ENCODE peak calls at places on chromosomes 5 and 9, in ten cellular contexts. S is activated effector memory CD4-positive, alpha-beta T cell treated with Interleukin-2 at 50 U/mL for 16 hours; B is activated CD4-positive, CD25-positive, alpha-beta regulatory T cell treated with anti-CD3 and anti-CD28 coated beads, Interleukin-2, amount 50 U/mL, for 16 hours; Q is activated CD4-positive, alpha-beta T cell treated with anti-CD3 and anti-CD28 coated beads, Interleukin-2, amount 50 U/mL, for 1 hour; P is NCI-H226; H is DMS 273 treated with DMSO at 0.1 percent for 48 hours; L is GDM1; X is left cardiac atrium; Z is cardiac fibroblast; K is activated naive CD8-positive, alpha-beta T cell treated with anti-CD3 and anti-CD28 coated beads, Interleukin-2, amount 50 U/mL, for 24 hours. A is an unnamed sample.

GRCh38 chr5:174192103-174192655 is 146.7 kb downstream of the NSG2 start:
- DNase-seq in S (no peak), B (no peak), Q (no peak), P (no peak), H (no peak), L (no peak), X (no peak), Z (no peak), K (no peak), A (no peak)

GRCh38 chr5:43386960-43387362 is 25.2 kb downstream of the CCL28 start:
- DNase-seq in S (no peak), B (no peak), Q (no peak), P (no peak), H (no peak), L (no peak), X (no peak), Z (no peak), K (no peak), A (no peak)

GRCh38 chr9:135864447-135865049 is 42.8 kb downstream of the CAMSAP1 start:
- DNase-seq in S (peak; percentile 53), B (peak; percentile 61), Q (peak; percentile 77), P (no peak), H (no peak), L (peak; percentile 22), X (peak; percentile 62), Z (peak; percentile 65), K (peak; percentile 79), A (peak; percentile 55)

GRCh38 chr9:84755375-84755774 is 85.8 kb downstream of the NTRK2 start:
- DNase-seq in S (no peak), B (no peak), Q (no peak), P (no peak), H (no peak), L (no peak), X (no peak), Z (no peak), K (no peak), A (no peak)

GRCh38 chr5:72817639-72818266 is 1.3 kb downstream of the TNPO1 start:
- DNase-seq in S (no peak), B (no peak), Q (no peak), P (no peak), H (no peak), L (no peak), X (no peak), Z (peak; percentile 15), K (no peak), A (peak; percentile 12)

GRCh38 chr9:92728831-92729734 is 35.5 kb downstream of the BICD2 start:
- DNase-seq in S (no peak), B (no peak), Q (no peak), P (no peak), H (peak; percentile 39), L (no peak), X (no peak), Z (peak; percentile 24), K (no peak), A (no peak)

GRCh38 chr9:136566899-136567298 is 21.1 kb upstream of the NOTCH1 start:
- DNase-seq in S (no peak), B (no peak), Q (no peak), P (no peak), H (no peak), L (no peak), X (peak; percentile 84), Z (peak; percentile 62), K (no peak), A (peak; percentile 83)

GRCh38 chr5:78758169-78758839 is 109.7 kb upstream of the LHFPL2 start:
- DNase-seq in S (no peak), B (no peak), Q (no peak), P (peak; percentile 44), H (no peak), L (no peak), X (no peak), Z (no peak), K (no peak), A (no peak)

GRCh38 chr9:115118471-115119156 is 657 bp upstream of the TNC start:
- DNase-seq in S (no peak), B (no peak), Q (no peak), P (peak; percentile 94), H (peak; percentile 64), L (no peak), X (peak; percentile 63), Z (peak; percentile 73), K (no peak), A (peak; percentile 41)

GRCh38 chr9:107862329-107862728 is 372.8 kb upstream of the KLF4 start:
- DNase-seq in S (no peak), B (no peak), Q (no peak), P (no peak), H (no peak), L (no peak), X (no peak), Z (no peak), K (no peak), A (no peak)

GRCh38 chr9:36207016-36207415 is 16.3 kb downstream of the CLTA start:
- DNase-seq in S (no peak), B (no peak), Q (no peak), P (no peak), H (no peak), L (no peak), X (no peak), Z (no peak), K (no peak), A (no peak)

GRCh38 chr9:128580731-128581130 is 28.3 kb downstream of the SPTAN1 start:
- DNase-seq in S (no peak), B (no peak), Q (no peak), P (no peak), H (no peak), L (no peak), X (no peak), Z (no peak), K (no peak), A (no peak)

GRCh38 chr9:97845130-97845529 is 7.9 kb upstream of the FOXE1 start:
- DNase-seq in S (no peak), B (no peak), Q (no peak), P (peak; percentile 43), H (no peak), L (no peak), X (no peak), Z (peak; percentile 27), K (no peak), A (no peak)

GRCh38 chr9:117919594-117919993 is 215.4 kb downstream of the TLR4 start:
- DNase-seq in S (no peak), B (no peak), Q (no peak), P (no peak), H (peak; percentile 94), L (no peak), X (no peak), Z (no peak), K (no peak), A (no peak)

GRCh38 chr9:91134608-91135007 is 227.1 kb downstream of the AUH start:
- DNase-seq in S (no peak), B (no peak), Q (no peak), P (no peak), H (no peak), L (no peak), X (no peak), Z (no peak), K (no peak), A (no peak)

GRCh38 chr5:89303033-89303480 is 420.1 kb upstream of the MEF2C start:
- DNase-seq in S (no peak), B (no peak), Q (no peak), P (no peak), H (no peak), L (no peak), X (no peak), Z (no peak), K (no peak), A (no peak)

GRCh38 chr5:134510970-134511795 is 14.3 kb upstream of the JADE2 start:
- DNase-seq in S (no peak), B (no peak), Q (peak; percentile 7), P (peak; percentile 86), H (no peak), L (peak; percentile 10), X (no peak), Z (peak; percentile 33), K (peak; percentile 59), A (no peak)

GRCh38 chr5:3597727-3598082 is 2.1 kb downstream of the IRX1 start:
- DNase-seq in S (no peak), B (no peak), Q (no peak), P (no peak), H (no peak), L (no peak), X (no peak), Z (no peak), K (no peak), A (no peak)

GRCh38 chr5:125129151-125129806 is 382.8 kb upstream of the ZNF608 start:
- DNase-seq in S (no peak), B (no peak), Q (no peak), P (no peak), H (no peak), L (no peak), X (no peak), Z (no peak), K (no peak), A (no peak)

GRCh38 chr9:128908372-128908771 is 12.4 kb upstream of the PHYHD1 start:
- DNase-seq in S (no peak), B (no peak), Q (no peak), P (no peak), H (no peak), L (no peak), X (peak; percentile 19), Z (no peak), K (no peak), A (no peak)

GRCh38 chr5:135978993-135979392 is 24.2 kb upstream of the LECT2 start:
- DNase-seq in S (no peak), B (no peak), Q (no peak), P (no peak), H (no peak), L (no peak), X (no peak), Z (no peak), K (no peak), A (no peak)

GRCh38 chr5:19270153-19270552 is 717.8 kb downstream of the CDH18 start:
- DNase-seq in S (no peak), B (no peak), Q (no peak), P (no peak), H (peak; percentile 15), L (no peak), X (no peak), Z (no peak), K (no peak), A (no peak)

GRCh38 chr5:156981481-156981880 is 18.5 kb upstream of the TIMD4 start:
- DNase-seq in S (no peak), B (no peak), Q (no peak), P (no peak), H (no peak), L (no peak), X (no peak), Z (no peak), K (no peak), A (no peak)